ENCODE peak calls at places on chromosomes 16 and 17, in seven cellular contexts. A is mucosa of descending colon, U is uterus, Q is upper lobe of right lung, H is WERI-Rb-1, R is body of pancreas, Y is A549. D is an unnamed sample.

GRCh38 chr17:80035937-80036714 is at the start of gene CCDC40:
- DNase-seq in R (peak), H (peak), Y (peak), A (peak), U (peak), Q (peak), D (no peak)

GRCh38 chr17:36498560-36499300 is 12.2 kb downstream of the ZNHIT3 start:
- DNase-seq in R (no peak), U (no peak), Q (peak), A (no peak), H (no peak), Y (no peak), D (no peak)

GRCh38 chr16:74743668-74744299 is 30.8 kb downstream of the FA2H start:
- DNase-seq in Y (peak), R (peak), A (peak), H (no peak), Q (peak), U (no peak), D (peak)

GRCh38 chr16:51402785-51403184 is 251.7 kb upstream of the SALL1 start:
- DNase-seq in H (no peak), U (no peak), R (peak), Y (no peak), Q (no peak), A (no peak), D (peak)

GRCh38 chr16:17469011-17469741 is 1.6 kb downstream of the XYLT1 start:
- DNase-seq in H (no peak), A (peak), R (no peak), U (no peak), Q (no peak), Y (no peak), D (peak)

GRCh38 chr16:66364117-66364958 is 2.2 kb upstream of the CDH5 start:
- DNase-seq in Q (no peak), A (peak), H (peak), R (peak), Y (no peak), U (peak), D (no peak)

GRCh38 chr17:75153854-75154194 is 488 bp downstream of the JPT1 start:
- DNase-seq in A (peak), Q (no peak), H (peak), R (peak), U (no peak), Y (no peak), D (no peak)

GRCh38 chr17:30495586-30495985 is 18.4 kb downstream of the GOSR1 start:
- DNase-seq in R (peak), U (no peak), A (no peak), Q (no peak), Y (no peak), H (no peak), D (no peak)

GRCh38 chr16:84739349-84740124 is 39.7 kb downstream of the USP10 start:
- DNase-seq in Q (no peak), Y (no peak), A (no peak), R (no peak), H (no peak), U (no peak), D (peak)

GRCh38 chr16:3999479-3999868 is 116.8 kb downstream of the ADCY9 start:
- DNase-seq in A (peak), Q (no peak), R (no peak), H (no peak), Y (no peak), U (peak), D (no peak)

GRCh38 chr16:51394401-51394800 is 243.3 kb upstream of the SALL1 start:
- DNase-seq in Q (no peak), Y (no peak), U (no peak), H (no peak), R (no peak), A (no peak), D (no peak)

GRCh38 chr17:46889992-46890564 is 32.9 kb upstream of the GOSR2 start:
- DNase-seq in R (no peak), H (no peak), U (no peak), Y (no peak), Q (no peak), A (no peak), D (no peak)

GRCh38 chr17:29125651-29126050 is 54.5 kb downstream of the MYO18A start:
- DNase-seq in Q (no peak), R (no peak), H (no peak), U (no peak), A (no peak), Y (no peak), D (no peak)

GRCh38 chr17:17750881-17751280 is 69.6 kb downstream of the RAI1 start:
- DNase-seq in H (no peak), A (no peak), U (no peak), Q (no peak), R (no peak), Y (no peak), D (no peak)
- H3K4me3 ChIP-seq in H (no peak), A (no peak), U (no peak), Q (no peak), R (no peak), Y (no peak), D (no peak)

GRCh38 chr17:21843951-21844590 is 151.7 kb downstream of the KCNJ18 start:
- DNase-seq in Q (no peak), Y (no peak), H (no peak), U (no peak), A (no peak), R (no peak), D (no peak)
- H3K4me3 ChIP-seq in Q (no peak), Y (no peak), H (no peak), U (no peak), A (no peak), R (no peak), D (no peak)

GRCh38 chr17:61872099-61872498 is 8.8 kb upstream of the BRIP1 start:
- DNase-seq in A (no peak), U (no peak), Y (no peak), Q (no peak), R (no peak), H (no peak), D (no peak)
- H3K4me3 ChIP-seq in A (no peak), U (no peak), Y (no peak), Q (no peak), R (no peak), H (no peak), D (no peak)

GRCh38 chr16:48444574-48444973 is 59.4 kb upstream of the SIAH1 start:
- DNase-seq in U (peak), Q (no peak), Y (peak), H (no peak), R (no peak), A (no peak), D (peak)

GRCh38 chr16:48447428-48447827 is 62.2 kb upstream of the SIAH1 start:
- DNase-seq in Y (no peak), H (no peak), U (no peak), A (no peak), Q (no peak), R (no peak), D (no peak)

GRCh38 chr16:48446534-48446920 is 61.3 kb upstream of the SIAH1 start:
- DNase-seq in U (no peak), Y (no peak), A (no peak), H (no peak), R (no peak), Q (no peak), D (no peak)

GRCh38 chr16:48447940-48448536 is 62.8 kb upstream of the SIAH1 start:
- DNase-seq in A (no peak), Q (no peak), Y (no peak), U (no peak), R (no peak), H (no peak), D (no peak)

GRCh38 chr16:48445782-48446533 is 60.7 kb upstream of the SIAH1 start:
- DNase-seq in A (no peak), R (no peak), Q (no peak), U (no peak), Y (no peak), H (no peak), D (no peak)
- H3K4me3 ChIP-seq in A (no peak), R (no peak), Q (no peak), U (no peak), Y (no peak), H (no peak), D (no peak)

GRCh38 chr16:53744449-53744848 is 40.5 kb downstream of the FTO start:
- DNase-seq in U (no peak), H (no peak), R (no peak), A (no peak), Q (no peak), Y (no peak), D (no peak)

GRCh38 chr16:53741546-53741945 is 37.6 kb downstream of the FTO start:
- DNase-seq in U (no peak), Y (no peak), Q (no peak), H (no peak), R (no peak), A (no peak), D (no peak)

GRCh38 chr16:53743149-53743566 is 39.2 kb downstream of the FTO start:
- DNase-seq in U (no peak), Y (no peak), Q (no peak), A (no peak), H (peak), R (no peak), D (no peak)

GRCh38 chr16:53745753-53746258 is 41.9 kb downstream of the FTO start:
- DNase-seq in R (no peak), Y (no peak), H (no peak), Q (no peak), A (no peak), U (no peak), D (no peak)

GRCh38 chr16:53745126-53745525 is 41.2 kb downstream of the FTO start:
- DNase-seq in Y (no peak), H (no peak), Q (no peak), U (no peak), A (no peak), R (peak), D (peak)
- H3K4me3 ChIP-seq in Y (no peak), H (no peak), Q (no peak), U (no peak), A (no peak), R (no peak), D (no peak)

GRCh38 chr16:73067671-73068545 is 20.0 kb upstream of the ZFHX3 start:
- DNase-seq in U (no peak), R (no peak), A (no peak), Q (no peak), Y (no peak), H (no peak), D (no peak)
- H3K4me3 ChIP-seq in U (no peak), R (no peak), A (no peak), Q (no peak), Y (no peak), H (no peak), D (no peak)